ENCODE peak calls at places on chromosomes 11 and 22, in ten cellular contexts. One of them, this sample, is unnamed.

GRCh38 chr11:134032501-134033091 is 36.3 kb upstream of the JAM3 start:
- DNase-seq in foreskin fibroblast: no peak
- DNase-seq in ovary: no peak
- DNase-seq in AG09309: no peak
- DNase-seq in mucosa of descending colon: peak; percentile 60
- DNase-seq in epithelial cell of proximal tubule: no peak
- DNase-seq in lower lobe of right lung: peak; percentile 49
- DNase-seq in fibroblast of mammary gland: no peak
- DNase-seq in AG04450: no peak
- DNase-seq in endodermal cell: peak; percentile 63
- DNase-seq in this sample: no peak

GRCh38 chr22:41481131-41481830 is 12.4 kb downstream of the ACO2 start:
- DNase-seq in foreskin fibroblast: peak; percentile 34
- DNase-seq in epithelial cell of proximal tubule: no peak
- DNase-seq in endodermal cell: no peak
- DNase-seq in fibroblast of mammary gland: peak; percentile 55
- DNase-seq in AG09309: no peak
- DNase-seq in mucosa of descending colon: no peak
- DNase-seq in lower lobe of right lung: no peak
- DNase-seq in AG04450: no peak
- DNase-seq in ovary: no peak
- DNase-seq in this sample: peak; percentile 9

GRCh38 chr22:36285545-36285944 is 32.6 kb downstream of the APOL1 start:
- DNase-seq in fibroblast of mammary gland: no peak
- DNase-seq in AG04450: no peak
- DNase-seq in AG09309: no peak
- DNase-seq in mucosa of descending colon: peak; percentile 43
- DNase-seq in lower lobe of right lung: peak; percentile 44
- DNase-seq in epithelial cell of proximal tubule: no peak
- DNase-seq in endodermal cell: no peak
- DNase-seq in ovary: peak; percentile 48
- DNase-seq in foreskin fibroblast: no peak
- DNase-seq in this sample: no peak

GRCh38 chr11:2097998-2098690 is 41.0 kb downstream of the IGF2 start:
- DNase-seq in ovary: no peak
- DNase-seq in endodermal cell: no peak
- DNase-seq in fibroblast of mammary gland: no peak
- DNase-seq in foreskin fibroblast: no peak
- DNase-seq in epithelial cell of proximal tubule: no peak
- DNase-seq in mucosa of descending colon: no peak
- DNase-seq in lower lobe of right lung: peak; percentile 24
- DNase-seq in AG04450: no peak
- DNase-seq in AG09309: no peak
- DNase-seq in this sample: no peak

GRCh38 chr22:44037519-44038370 is 13.6 kb downstream of the PARVB start:
- DNase-seq in ovary: peak; percentile 57
- DNase-seq in mucosa of descending colon: no peak
- DNase-seq in fibroblast of mammary gland: peak; percentile 94
- DNase-seq in lower lobe of right lung: no peak
- DNase-seq in endodermal cell: no peak
- DNase-seq in epithelial cell of proximal tubule: peak; percentile 67
- DNase-seq in AG09309: peak; percentile 69
- DNase-seq in AG04450: peak; percentile 86
- DNase-seq in foreskin fibroblast: peak; percentile 89
- DNase-seq in this sample: peak; percentile 87

GRCh38 chr11:58688779-58689503 is 42.8 kb downstream of the GLYAT start:
- DNase-seq in mucosa of descending colon: no peak
- DNase-seq in AG09309: no peak
- DNase-seq in ovary: no peak
- DNase-seq in AG04450: no peak
- DNase-seq in lower lobe of right lung: no peak
- DNase-seq in fibroblast of mammary gland: peak; percentile 26
- DNase-seq in epithelial cell of proximal tubule: peak; percentile 61
- DNase-seq in foreskin fibroblast: peak; percentile 0
- DNase-seq in endodermal cell: no peak
- DNase-seq in this sample: no peak

GRCh38 chr11:129911298-129911697 is 15.9 kb upstream of the NFRKB start:
- DNase-seq in epithelial cell of proximal tubule: no peak
- DNase-seq in ovary: no peak
- DNase-seq in lower lobe of right lung: no peak
- DNase-seq in AG09309: no peak
- DNase-seq in foreskin fibroblast: no peak
- DNase-seq in fibroblast of mammary gland: no peak
- DNase-seq in endodermal cell: no peak
- DNase-seq in mucosa of descending colon: no peak
- DNase-seq in AG04450: no peak
- DNase-seq in this sample: peak; percentile 56

GRCh38 chr22:40498454-40499186 is 128.2 kb downstream of the SGSM3 start:
- DNase-seq in endodermal cell: peak; percentile 48
- DNase-seq in AG09309: peak; percentile 59
- DNase-seq in fibroblast of mammary gland: peak; percentile 95
- DNase-seq in ovary: no peak
- DNase-seq in mucosa of descending colon: no peak
- DNase-seq in AG04450: peak; percentile 89
- DNase-seq in foreskin fibroblast: peak; percentile 83
- DNase-seq in lower lobe of right lung: no peak
- DNase-seq in epithelial cell of proximal tubule: peak; percentile 63
- DNase-seq in this sample: peak; percentile 81

GRCh38 chr22:39090426-39091064 is 6.5 kb upstream of the APOBEC3H start:
- DNase-seq in epithelial cell of proximal tubule: no peak
- DNase-seq in ovary: no peak
- DNase-seq in AG09309: no peak
- DNase-seq in fibroblast of mammary gland: no peak
- DNase-seq in endodermal cell: no peak
- DNase-seq in foreskin fibroblast: no peak
- DNase-seq in mucosa of descending colon: peak; percentile 87
- DNase-seq in AG04450: no peak
- DNase-seq in lower lobe of right lung: peak; percentile 60
- DNase-seq in this sample: no peak

GRCh38 chr11:27807594-27807993 is 107.3 kb upstream of the BDNF start:
- DNase-seq in lower lobe of right lung: no peak
- DNase-seq in foreskin fibroblast: peak; percentile 20
- DNase-seq in endodermal cell: no peak
- DNase-seq in AG09309: peak; percentile 61
- DNase-seq in mucosa of descending colon: no peak
- DNase-seq in ovary: no peak
- DNase-seq in epithelial cell of proximal tubule: no peak
- DNase-seq in AG04450: peak; percentile 41
- DNase-seq in fibroblast of mammary gland: peak; percentile 31
- DNase-seq in this sample: peak; percentile 15

GRCh38 chr11:22846726-22847125 is 13.5 kb downstream of the CCDC179 start:
- DNase-seq in endodermal cell: no peak
- DNase-seq in AG09309: no peak
- DNase-seq in mucosa of descending colon: no peak
- DNase-seq in epithelial cell of proximal tubule: no peak
- DNase-seq in ovary: no peak
- DNase-seq in foreskin fibroblast: no peak
- DNase-seq in lower lobe of right lung: no peak
- DNase-seq in AG04450: no peak
- DNase-seq in fibroblast of mammary gland: no peak
- DNase-seq in this sample: no peak

GRCh38 chr11:104826772-104827171 is 71.5 kb downstream of the CASP12 start:
- DNase-seq in endodermal cell: no peak
- DNase-seq in ovary: no peak
- DNase-seq in AG04450: no peak
- DNase-seq in AG09309: no peak
- DNase-seq in lower lobe of right lung: no peak
- DNase-seq in fibroblast of mammary gland: no peak
- DNase-seq in mucosa of descending colon: no peak
- DNase-seq in foreskin fibroblast: no peak
- DNase-seq in epithelial cell of proximal tubule: no peak
- DNase-seq in this sample: no peak

GRCh38 chr11:45906965-45907591 is at the start of gene FREY1:
- DNase-seq in mucosa of descending colon: no peak
- DNase-seq in lower lobe of right lung: no peak
- DNase-seq in ovary: no peak
- DNase-seq in fibroblast of mammary gland: peak; percentile 39
- DNase-seq in endodermal cell: no peak
- DNase-seq in epithelial cell of proximal tubule: no peak
- DNase-seq in AG04450: no peak
- DNase-seq in AG09309: no peak
- DNase-seq in foreskin fibroblast: peak; percentile 51
- DNase-seq in this sample: no peak

GRCh38 chr11:45904309-45904915 is 2.7 kb downstream of the FREY1 start:
- DNase-seq in fibroblast of mammary gland: no peak
- DNase-seq in epithelial cell of proximal tubule: no peak
- DNase-seq in lower lobe of right lung: no peak
- DNase-seq in endodermal cell: no peak
- DNase-seq in AG04450: no peak
- DNase-seq in AG09309: no peak
- DNase-seq in foreskin fibroblast: no peak
- DNase-seq in mucosa of descending colon: no peak
- DNase-seq in ovary: no peak
- DNase-seq in this sample: no peak

GRCh38 chr11:45907911-45908370 is 870 bp upstream of the FREY1 start:
- DNase-seq in foreskin fibroblast: no peak
- DNase-seq in fibroblast of mammary gland: no peak
- DNase-seq in mucosa of descending colon: no peak
- DNase-seq in AG09309: no peak
- DNase-seq in AG04450: no peak
- DNase-seq in epithelial cell of proximal tubule: no peak
- DNase-seq in endodermal cell: no peak
- DNase-seq in ovary: no peak
- DNase-seq in lower lobe of right lung: no peak
- DNase-seq in this sample: no peak

GRCh38 chr11:45905095-45905494 is 2.0 kb downstream of the FREY1 start:
- DNase-seq in AG04450: no peak
- DNase-seq in foreskin fibroblast: no peak
- DNase-seq in endodermal cell: no peak
- DNase-seq in ovary: no peak
- DNase-seq in AG09309: no peak
- DNase-seq in mucosa of descending colon: no peak
- DNase-seq in fibroblast of mammary gland: no peak
- DNase-seq in lower lobe of right lung: no peak
- DNase-seq in epithelial cell of proximal tubule: no peak
- DNase-seq in this sample: no peak

GRCh38 chr11:45906096-45906682 is 882 bp downstream of the FREY1 start:
- DNase-seq in ovary: no peak
- DNase-seq in lower lobe of right lung: no peak
- DNase-seq in endodermal cell: no peak
- DNase-seq in epithelial cell of proximal tubule: no peak
- DNase-seq in AG04450: no peak
- DNase-seq in AG09309: no peak
- DNase-seq in foreskin fibroblast: no peak
- DNase-seq in mucosa of descending colon: no peak
- DNase-seq in fibroblast of mammary gland: no peak
- DNase-seq in this sample: no peak
- H3K4me3 ChIP-seq in ovary: no peak overlapping the region
- H3K4me3 ChIP-seq in lower lobe of right lung: no peak overlapping the region
- H3K4me3 ChIP-seq in endodermal cell: no peak overlapping the region
- H3K4me3 ChIP-seq in epithelial cell of proximal tubule: no peak overlapping the region
- H3K4me3 ChIP-seq in AG04450: no peak overlapping the region
- H3K4me3 ChIP-seq in AG09309: no peak overlapping the region
- H3K4me3 ChIP-seq in foreskin fibroblast: no peak overlapping the region
- H3K4me3 ChIP-seq in mucosa of descending colon: no peak overlapping the region
- H3K4me3 ChIP-seq in fibroblast of mammary gland: no peak overlapping the region
- H3K4me3 ChIP-seq in this sample: no peak overlapping the region

GRCh38 chr11:118928870-118929495 is 3.3 kb upstream of the BCL9L start:
- DNase-seq in AG04450: no peak
- DNase-seq in mucosa of descending colon: peak; percentile 85
- DNase-seq in lower lobe of right lung: peak; percentile 65
- DNase-seq in fibroblast of mammary gland: peak; percentile 47
- DNase-seq in AG09309: no peak
- DNase-seq in epithelial cell of proximal tubule: no peak
- DNase-seq in endodermal cell: no peak
- DNase-seq in foreskin fibroblast: no peak
- DNase-seq in ovary: peak; percentile 81
- DNase-seq in this sample: peak; percentile 59
- TF ChIP-seq CTCF in AG04450: peak; percentile 13
- TF ChIP-seq CTCF in mucosa of descending colon: no peak
- TF ChIP-seq CTCF in lower lobe of right lung: no peak
- TF ChIP-seq CTCF in fibroblast of mammary gland: no peak
- TF ChIP-seq CTCF in AG09309: no peak
- TF ChIP-seq CTCF in epithelial cell of proximal tubule: no peak
- TF ChIP-seq CTCF in endodermal cell: peak; percentile 31
- TF ChIP-seq CTCF in foreskin fibroblast: no peak
- TF ChIP-seq CTCF in ovary: no peak
- TF ChIP-seq CTCF in this sample: no peak

DNA sequence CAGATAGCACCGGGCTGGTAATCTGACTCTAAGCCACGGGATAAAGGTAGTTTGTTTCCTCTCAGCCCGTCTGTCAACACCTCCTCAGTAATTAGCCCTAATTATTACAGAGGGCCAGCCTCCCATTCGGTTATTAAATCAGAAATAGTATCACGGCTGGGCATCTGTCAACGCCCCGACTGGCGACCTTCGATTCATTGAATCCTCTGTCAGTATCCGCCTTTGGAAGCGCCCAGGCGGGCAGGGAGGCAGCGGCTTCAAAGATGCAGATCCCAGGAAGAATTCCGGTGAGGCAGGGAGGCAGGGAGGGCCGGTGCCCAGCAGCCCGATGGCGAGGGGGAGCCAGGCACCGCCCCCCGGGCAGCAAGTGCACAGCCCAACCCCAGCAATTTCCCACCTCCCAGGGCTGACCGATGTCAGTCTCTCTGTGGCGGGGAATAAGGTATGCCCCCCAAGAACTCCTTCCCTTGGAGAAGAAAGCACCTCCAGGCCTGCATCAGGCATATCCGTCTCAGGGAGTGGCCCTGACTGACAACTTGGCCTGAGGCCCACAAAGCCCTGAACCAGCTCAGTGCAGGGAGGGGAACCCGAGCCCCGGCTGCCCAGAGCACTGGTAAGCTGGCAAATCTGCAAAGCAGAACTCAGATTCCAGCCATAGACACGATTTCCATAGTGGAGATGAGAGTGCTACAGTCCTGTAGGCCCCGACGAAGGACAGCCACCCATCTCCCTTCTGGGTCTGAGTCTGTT is 11.4 kb downstream of the GNB1L start:
- DNase-seq in fibroblast of mammary gland: no peak
- DNase-seq in AG09309: no peak
- DNase-seq in endodermal cell: no peak
- DNase-seq in foreskin fibroblast: no peak
- DNase-seq in epithelial cell of proximal tubule: no peak
- DNase-seq in ovary: no peak
- DNase-seq in lower lobe of right lung: no peak
- DNase-seq in AG04450: no peak
- DNase-seq in mucosa of descending colon: no peak
- DNase-seq in this sample: no peak
- H3K4me3 ChIP-seq in fibroblast of mammary gland: no peak overlapping the region
- H3K4me3 ChIP-seq in AG09309: no peak overlapping the region
- H3K4me3 ChIP-seq in endodermal cell: no peak overlapping the region
- H3K4me3 ChIP-seq in foreskin fibroblast: no peak overlapping the region
- H3K4me3 ChIP-seq in epithelial cell of proximal tubule: no peak overlapping the region
- H3K4me3 ChIP-seq in ovary: no peak overlapping the region
- H3K4me3 ChIP-seq in lower lobe of right lung: no peak overlapping the region
- H3K4me3 ChIP-seq in AG04450: no peak overlapping the region
- H3K4me3 ChIP-seq in mucosa of descending colon: no peak overlapping the region
- H3K4me3 ChIP-seq in this sample: no peak overlapping the region

GRCh38 chr22:26585104-26585790 is 4.7 kb downstream of the TPST2 start:
- DNase-seq in foreskin fibroblast: peak; percentile 89
- DNase-seq in endodermal cell: no peak
- DNase-seq in lower lobe of right lung: peak; percentile 66
- DNase-seq in fibroblast of mammary gland: peak; percentile 68
- DNase-seq in epithelial cell of proximal tubule: no peak
- DNase-seq in ovary: peak; percentile 60
- DNase-seq in mucosa of descending colon: no peak
- DNase-seq in AG09309: peak; percentile 44
- DNase-seq in AG04450: no peak
- DNase-seq in this sample: peak; percentile 78
- TF ChIP-seq CTCF in foreskin fibroblast: no peak
- TF ChIP-seq CTCF in endodermal cell: peak; percentile 30
- TF ChIP-seq CTCF in lower lobe of right lung: no peak
- TF ChIP-seq CTCF in fibroblast of mammary gland: peak; percentile 12
- TF ChIP-seq CTCF in epithelial cell of proximal tubule: no peak
- TF ChIP-seq CTCF in ovary: no peak
- TF ChIP-seq CTCF in mucosa of descending colon: no peak
- TF ChIP-seq CTCF in AG09309: peak; percentile 7
- TF ChIP-seq CTCF in AG04450: peak; percentile 31
- TF ChIP-seq CTCF in this sample: peak; percentile 20